ENCODE peak calls at places on chromosomes 16 and 17, in nine cellular contexts. One of them, this sample, is unnamed.

GRCh38 chr16:270381-271255 is 5.1 kb downstream of the RGS11 start:
- DNase-seq in Kasumi-1: no peak
- DNase-seq in AG10803: no peak
- DNase-seq in HT-29: no peak
- DNase-seq in CD4-positive, CD25-positive, alpha-beta regulatory T cell: no peak
- DNase-seq in adrenal gland: no peak
- DNase-seq in HS-27A: no peak
- DNase-seq in head of caudate nucleus: no peak
- DNase-seq in smooth muscle cell of the brain vasculature: no peak
- DNase-seq in this sample: no peak

GRCh38 chr17:76273435-76273921 is 8.3 kb downstream of the UBALD2 start:
- DNase-seq in Kasumi-1: no peak
- DNase-seq in AG10803: no peak
- DNase-seq in HT-29: no peak
- DNase-seq in CD4-positive, CD25-positive, alpha-beta regulatory T cell: no peak
- DNase-seq in adrenal gland: no peak
- DNase-seq in HS-27A: no peak
- DNase-seq in head of caudate nucleus: no peak
- DNase-seq in smooth muscle cell of the brain vasculature: no peak
- DNase-seq in this sample: no peak

GRCh38 chr16:85376292-85377095 is 236.6 kb upstream of the GSE1 start:
- DNase-seq in Kasumi-1: no peak
- DNase-seq in AG10803: peak; percentile 43
- DNase-seq in HT-29: no peak
- DNase-seq in CD4-positive, CD25-positive, alpha-beta regulatory T cell: no peak
- DNase-seq in adrenal gland: peak; percentile 86
- DNase-seq in HS-27A: no peak
- DNase-seq in head of caudate nucleus: peak; percentile 27
- DNase-seq in smooth muscle cell of the brain vasculature: no peak
- DNase-seq in this sample: peak; percentile 72

GRCh38 chr17:79019631-79020584 is 4.1 kb upstream of the C1QTNF1 start:
- DNase-seq in Kasumi-1: peak; percentile 82
- DNase-seq in AG10803: peak; percentile 84
- DNase-seq in HT-29: peak; percentile 88
- DNase-seq in CD4-positive, CD25-positive, alpha-beta regulatory T cell: peak; percentile 75
- DNase-seq in adrenal gland: peak; percentile 85
- DNase-seq in HS-27A: no peak
- DNase-seq in head of caudate nucleus: peak; percentile 41
- DNase-seq in smooth muscle cell of the brain vasculature: peak; percentile 67
- DNase-seq in this sample: no peak

GRCh38 chr17:50518265-50519023 is 10.2 kb downstream of the MYCBPAP start:
- DNase-seq in Kasumi-1: no peak
- DNase-seq in AG10803: no peak
- DNase-seq in HT-29: no peak
- DNase-seq in CD4-positive, CD25-positive, alpha-beta regulatory T cell: no peak
- DNase-seq in adrenal gland: peak; percentile 58
- DNase-seq in HS-27A: no peak
- DNase-seq in head of caudate nucleus: no peak
- DNase-seq in smooth muscle cell of the brain vasculature: peak; percentile 36
- DNase-seq in this sample: no peak

GRCh38 chr16:56610017-56610608 is 1.7 kb downstream of the MT2A start:
- DNase-seq in Kasumi-1: peak; percentile 66
- DNase-seq in AG10803: peak; percentile 89
- DNase-seq in HT-29: peak; percentile 11
- DNase-seq in CD4-positive, CD25-positive, alpha-beta regulatory T cell: peak; percentile 83
- DNase-seq in adrenal gland: peak; percentile 81
- DNase-seq in HS-27A: peak; percentile 68
- DNase-seq in head of caudate nucleus: no peak
- DNase-seq in smooth muscle cell of the brain vasculature: no peak
- DNase-seq in this sample: peak; percentile 54

GRCh38 chr17:62616993-62617893 is 10.2 kb upstream of the MRC2 start:
- DNase-seq in Kasumi-1: peak; percentile 30
- DNase-seq in AG10803: no peak
- DNase-seq in HT-29: no peak
- DNase-seq in CD4-positive, CD25-positive, alpha-beta regulatory T cell: no peak
- DNase-seq in adrenal gland: no peak
- DNase-seq in HS-27A: no peak
- DNase-seq in head of caudate nucleus: no peak
- DNase-seq in smooth muscle cell of the brain vasculature: peak; percentile 79
- DNase-seq in this sample: no peak

GRCh38 chr16:55437627-55438026 is 41.4 kb upstream of the MMP2 start:
- DNase-seq in Kasumi-1: peak; percentile 32
- DNase-seq in AG10803: peak; percentile 90
- DNase-seq in HT-29: no peak
- DNase-seq in CD4-positive, CD25-positive, alpha-beta regulatory T cell: no peak
- DNase-seq in adrenal gland: no peak
- DNase-seq in HS-27A: no peak
- DNase-seq in head of caudate nucleus: no peak
- DNase-seq in smooth muscle cell of the brain vasculature: no peak
- DNase-seq in this sample: no peak

GRCh38 chr16:3781421-3781820 is 64.1 kb upstream of the TRAP1 start:
- DNase-seq in Kasumi-1: no peak
- DNase-seq in AG10803: no peak
- DNase-seq in HT-29: no peak
- DNase-seq in CD4-positive, CD25-positive, alpha-beta regulatory T cell: no peak
- DNase-seq in adrenal gland: no peak
- DNase-seq in HS-27A: no peak
- DNase-seq in head of caudate nucleus: no peak
- DNase-seq in smooth muscle cell of the brain vasculature: no peak
- DNase-seq in this sample: no peak

GRCh38 chr17:75059369-75060345 is 12.6 kb downstream of the KCTD2 start:
- DNase-seq in Kasumi-1: peak; percentile 92
- DNase-seq in AG10803: peak; percentile 87
- DNase-seq in HT-29: peak; percentile 44
- DNase-seq in CD4-positive, CD25-positive, alpha-beta regulatory T cell: peak; percentile 51
- DNase-seq in adrenal gland: peak; percentile 25
- DNase-seq in HS-27A: no peak
- DNase-seq in head of caudate nucleus: peak; percentile 57
- DNase-seq in smooth muscle cell of the brain vasculature: no peak
- DNase-seq in this sample: peak; percentile 89

GRCh38 chr17:80191192-80191591 is 21.4 kb downstream of the CARD14 start:
- DNase-seq in Kasumi-1: no peak
- DNase-seq in AG10803: no peak
- DNase-seq in HT-29: no peak
- DNase-seq in CD4-positive, CD25-positive, alpha-beta regulatory T cell: no peak
- DNase-seq in adrenal gland: no peak
- DNase-seq in HS-27A: no peak
- DNase-seq in head of caudate nucleus: no peak
- DNase-seq in smooth muscle cell of the brain vasculature: no peak
- DNase-seq in this sample: no peak

GRCh38 chr17:74981979-74982662 is 5.3 kb upstream of the CDR2L start:
- DNase-seq in Kasumi-1: no peak
- DNase-seq in AG10803: peak; percentile 56
- DNase-seq in HT-29: peak; percentile 60
- DNase-seq in CD4-positive, CD25-positive, alpha-beta regulatory T cell: peak; percentile 89
- DNase-seq in adrenal gland: peak; percentile 78
- DNase-seq in HS-27A: no peak
- DNase-seq in head of caudate nucleus: peak; percentile 89
- DNase-seq in smooth muscle cell of the brain vasculature: no peak
- DNase-seq in this sample: peak; percentile 92

GRCh38 chr17:79243603-79243990 is 169.0 kb downstream of the ENGASE start:
- DNase-seq in Kasumi-1: no peak
- DNase-seq in AG10803: no peak
- DNase-seq in HT-29: no peak
- DNase-seq in CD4-positive, CD25-positive, alpha-beta regulatory T cell: no peak
- DNase-seq in adrenal gland: no peak
- DNase-seq in HS-27A: no peak
- DNase-seq in head of caudate nucleus: no peak
- DNase-seq in smooth muscle cell of the brain vasculature: no peak
- DNase-seq in this sample: no peak

This sample was measured in Ammon's horn.